ENCODE peak calls at places on chromosomes 13 and 19, in six cellular contexts. One of them, this sample, is unnamed.
A peak's percentile ranks its signal among the peaks of the same experiment; 100 is the strongest.

GRCh38 chr19:27822336-27822735 is 1390.6 kb downstream of the UQCRFS1 start:
- DNase-seq in tibial nerve: no peak
- DNase-seq in heart right ventricle: no peak
- DNase-seq in uterus: no peak
- DNase-seq in osteoblast: no peak
- DNase-seq in endodermal cell: no peak
- DNase-seq in this sample: no peak

GRCh38 chr19:51559240-51559639 is 11.8 kb upstream of the ZNF175 start:
- DNase-seq in tibial nerve: no peak
- DNase-seq in heart right ventricle: no peak
- DNase-seq in uterus: no peak
- DNase-seq in osteoblast: no peak
- DNase-seq in endodermal cell: no peak
- DNase-seq in this sample: no peak

GRCh38 chr13:22278336-22278929 is 607.6 kb downstream of the FGF9 start:
- DNase-seq in tibial nerve: peak; percentile 28
- DNase-seq in heart right ventricle: peak; percentile 55
- DNase-seq in uterus: peak; percentile 28
- DNase-seq in osteoblast: no peak
- DNase-seq in endodermal cell: peak; percentile 86
- DNase-seq in this sample: peak; percentile 73

GRCh38 chr19:33815410-33816340 is 19.0 kb downstream of the KCTD15 start:
- DNase-seq in tibial nerve: no peak
- DNase-seq in heart right ventricle: no peak
- DNase-seq in uterus: no peak
- DNase-seq in osteoblast: peak; percentile 81
- DNase-seq in endodermal cell: peak; percentile 40
- DNase-seq in this sample: no peak

GRCh38 chr13:29969286-29969685 is 118.9 kb upstream of the UBL3 start:
- DNase-seq in tibial nerve: no peak
- DNase-seq in heart right ventricle: no peak
- DNase-seq in uterus: peak; percentile 63
- DNase-seq in osteoblast: peak; percentile 91
- DNase-seq in endodermal cell: no peak
- DNase-seq in this sample: no peak

GRCh38 chr13:74871671-74872070 is 610.3 kb downstream of the TBC1D4 start:
- DNase-seq in tibial nerve: no peak
- DNase-seq in heart right ventricle: no peak
- DNase-seq in uterus: no peak
- DNase-seq in osteoblast: no peak
- DNase-seq in endodermal cell: no peak
- DNase-seq in this sample: no peak

GRCh38 chr19:56751078-56751489 is 79.5 kb upstream of the ZNF835 start:
- DNase-seq in tibial nerve: no peak
- DNase-seq in heart right ventricle: no peak
- DNase-seq in uterus: no peak
- DNase-seq in osteoblast: no peak
- DNase-seq in endodermal cell: no peak
- DNase-seq in this sample: no peak

GRCh38 chr13:21684576-21684975 is 13.7 kb downstream of the FGF9 start:
- DNase-seq in tibial nerve: no peak
- DNase-seq in heart right ventricle: no peak
- DNase-seq in uterus: no peak
- DNase-seq in osteoblast: no peak
- DNase-seq in endodermal cell: no peak
- DNase-seq in this sample: no peak

GRCh38 chr19:58562126-58563033 is 4.0 kb upstream of the UBE2M start:
- DNase-seq in tibial nerve: no peak
- DNase-seq in heart right ventricle: no peak
- DNase-seq in uterus: no peak
- DNase-seq in osteoblast: peak; percentile 86
- DNase-seq in endodermal cell: peak; percentile 68
- DNase-seq in this sample: no peak

GRCh38 chr19:5624154-5624663 is 1.3 kb downstream of the SAFB start:
- DNase-seq in tibial nerve: peak; percentile 23
- DNase-seq in heart right ventricle: peak; percentile 22
- DNase-seq in uterus: peak; percentile 37
- DNase-seq in osteoblast: no peak
- DNase-seq in endodermal cell: peak; percentile 45
- DNase-seq in this sample: no peak

GRCh38 chr13:113635709-113636108 is 22.3 kb downstream of the ATP4B start:
- DNase-seq in tibial nerve: no peak
- DNase-seq in heart right ventricle: no peak
- DNase-seq in uterus: no peak
- DNase-seq in osteoblast: no peak
- DNase-seq in endodermal cell: no peak
- DNase-seq in this sample: no peak

GRCh38 chr19:42114412-42114811 is 17.8 kb downstream of the POU2F2 start:
- DNase-seq in tibial nerve: no peak
- DNase-seq in heart right ventricle: no peak
- DNase-seq in uterus: no peak
- DNase-seq in osteoblast: peak; percentile 65
- DNase-seq in endodermal cell: peak; percentile 60
- DNase-seq in this sample: no peak

DNA sequence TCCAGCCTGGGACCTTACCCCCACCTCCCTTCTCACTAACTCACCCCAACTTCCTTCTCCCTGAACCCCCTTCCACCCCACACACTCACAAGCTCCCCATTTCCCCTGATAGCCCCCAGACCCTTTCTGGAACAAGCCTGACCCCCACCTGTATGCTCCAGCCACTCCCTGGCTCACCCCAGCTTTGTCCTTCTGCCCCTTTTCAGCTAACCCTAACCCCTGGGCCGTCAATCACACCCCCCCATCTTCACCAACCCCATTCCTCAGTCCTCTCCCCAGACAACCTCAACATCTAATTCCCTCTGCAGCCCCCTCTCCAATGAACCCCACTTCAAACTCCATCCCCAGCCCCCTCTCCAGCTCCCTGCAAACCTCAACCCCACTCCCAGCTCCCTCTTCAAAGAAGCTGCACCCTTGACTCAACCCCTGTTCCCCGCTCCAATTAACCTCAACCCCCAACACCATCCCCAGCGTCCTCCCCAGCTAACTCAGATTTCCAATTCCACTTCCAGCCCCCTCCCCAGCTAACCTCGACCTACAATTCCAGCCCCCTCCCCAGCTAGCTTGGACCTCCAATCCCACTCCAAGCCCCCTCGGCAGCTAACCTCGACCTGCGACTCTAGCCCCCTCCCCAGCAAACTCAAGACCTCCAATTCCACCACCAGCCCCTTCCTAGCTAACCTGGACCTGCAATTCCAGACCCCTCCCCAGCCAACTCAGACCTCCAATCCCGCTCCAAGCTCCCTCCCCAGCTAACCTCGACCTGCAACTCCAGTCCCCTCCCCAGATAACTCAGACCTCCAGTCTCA is 929 bp downstream of the GNG7 start:
- DNase-seq in tibial nerve: no peak
- DNase-seq in heart right ventricle: no peak
- DNase-seq in uterus: no peak
- DNase-seq in osteoblast: peak; percentile 91
- DNase-seq in endodermal cell: no peak
- DNase-seq in this sample: no peak
- H3K4me3 ChIP-seq in tibial nerve: peak overlapping the region; percentile 71
- H3K4me3 ChIP-seq in heart right ventricle: peak overlapping the region; percentile 54
- H3K4me3 ChIP-seq in uterus: peak overlapping the region; percentile 47
- H3K4me3 ChIP-seq in osteoblast: no peak overlapping the region
- H3K4me3 ChIP-seq in endodermal cell: peak overlapping the region; percentile 85
- H3K4me3 ChIP-seq in this sample: peak overlapping the region; percentile 82

GRCh38 chr19:37986048-37986750 is 79.2 kb downstream of the SIPA1L3 start:
- DNase-seq in tibial nerve: no peak
- DNase-seq in heart right ventricle: no peak
- DNase-seq in uterus: no peak
- DNase-seq in osteoblast: no peak
- DNase-seq in endodermal cell: peak; percentile 58
- DNase-seq in this sample: no peak
- H3K27ac ChIP-seq in tibial nerve: no peak overlapping the region
- H3K27ac ChIP-seq in heart right ventricle: no peak overlapping the region
- H3K27ac ChIP-seq in uterus: no peak overlapping the region
- H3K27ac ChIP-seq in osteoblast: peak overlapping the region; percentile 23
- H3K27ac ChIP-seq in endodermal cell: no peak overlapping the region
- H3K27ac ChIP-seq in this sample: no peak overlapping the region

DNA sequence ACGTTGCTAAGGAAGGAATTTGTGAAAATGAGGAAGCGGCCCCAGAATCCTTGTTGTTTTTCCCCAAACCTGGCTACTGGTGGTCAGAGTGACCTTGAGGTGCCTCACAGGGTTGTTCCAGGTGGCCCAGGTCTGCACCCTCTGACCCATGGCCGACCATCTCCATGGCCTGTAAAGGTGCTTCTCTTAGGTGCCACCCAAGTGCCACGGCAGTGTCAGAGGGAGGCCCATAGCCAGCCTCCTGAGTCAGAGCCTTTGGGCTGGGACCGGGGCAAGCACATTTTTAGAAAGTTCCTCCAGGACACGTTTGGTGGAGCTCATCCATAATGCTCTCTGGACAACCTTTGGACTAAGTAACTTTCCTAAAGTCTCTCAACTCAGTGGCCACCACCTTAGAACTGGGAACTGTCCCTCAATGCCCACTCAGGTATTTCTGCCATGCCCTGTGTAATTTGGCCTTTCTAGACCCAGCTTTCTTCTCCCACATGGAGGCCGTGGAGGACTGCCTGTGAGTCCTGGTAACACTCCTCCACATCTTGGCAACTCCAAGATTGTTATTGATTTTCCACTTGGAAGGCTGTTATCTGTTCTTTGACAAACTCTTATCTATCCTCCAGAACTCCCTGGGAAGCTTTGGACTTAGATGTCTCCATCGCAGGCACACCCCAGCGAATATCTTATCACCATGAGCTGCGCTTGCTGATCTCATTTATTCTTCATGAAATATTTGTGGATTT is 84.1 kb upstream of the IRS2 start:
- DNase-seq in tibial nerve: no peak
- DNase-seq in heart right ventricle: no peak
- DNase-seq in uterus: no peak
- DNase-seq in osteoblast: no peak
- DNase-seq in endodermal cell: peak; percentile 29
- DNase-seq in this sample: no peak
- H3K4me3 ChIP-seq in tibial nerve: no peak overlapping the region
- H3K4me3 ChIP-seq in heart right ventricle: peak overlapping the region; percentile 45
- H3K4me3 ChIP-seq in uterus: no peak overlapping the region
- H3K4me3 ChIP-seq in osteoblast: no peak overlapping the region
- H3K4me3 ChIP-seq in endodermal cell: no peak overlapping the region
- H3K4me3 ChIP-seq in this sample: no peak overlapping the region

DNA sequence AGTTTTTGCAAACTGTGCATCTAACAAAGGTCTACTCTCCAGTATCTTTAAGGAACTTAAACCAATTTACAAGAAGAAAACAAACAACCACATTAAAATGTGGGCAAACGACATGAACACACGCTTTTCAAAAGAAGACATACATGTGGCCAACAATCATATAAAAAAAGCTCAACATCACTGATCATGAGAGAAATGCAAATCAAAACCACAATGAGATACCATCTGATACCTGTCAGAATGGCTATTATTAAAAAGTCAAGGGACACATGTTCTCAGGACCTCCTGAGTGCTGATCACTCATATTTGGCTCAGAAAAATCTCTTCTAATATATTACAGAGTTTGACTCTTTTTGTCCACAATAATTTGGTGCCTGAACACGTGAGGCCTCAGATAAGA is 14.2 kb upstream of the LILRB1 start:
- DNase-seq in tibial nerve: no peak
- DNase-seq in heart right ventricle: no peak
- DNase-seq in uterus: no peak
- DNase-seq in osteoblast: no peak
- DNase-seq in endodermal cell: no peak
- DNase-seq in this sample: no peak
- H3K27ac ChIP-seq in tibial nerve: no peak overlapping the region
- H3K27ac ChIP-seq in heart right ventricle: no peak overlapping the region
- H3K27ac ChIP-seq in uterus: no peak overlapping the region
- H3K27ac ChIP-seq in osteoblast: no peak overlapping the region
- H3K27ac ChIP-seq in endodermal cell: no peak overlapping the region
- H3K27ac ChIP-seq in this sample: no peak overlapping the region

DNA sequence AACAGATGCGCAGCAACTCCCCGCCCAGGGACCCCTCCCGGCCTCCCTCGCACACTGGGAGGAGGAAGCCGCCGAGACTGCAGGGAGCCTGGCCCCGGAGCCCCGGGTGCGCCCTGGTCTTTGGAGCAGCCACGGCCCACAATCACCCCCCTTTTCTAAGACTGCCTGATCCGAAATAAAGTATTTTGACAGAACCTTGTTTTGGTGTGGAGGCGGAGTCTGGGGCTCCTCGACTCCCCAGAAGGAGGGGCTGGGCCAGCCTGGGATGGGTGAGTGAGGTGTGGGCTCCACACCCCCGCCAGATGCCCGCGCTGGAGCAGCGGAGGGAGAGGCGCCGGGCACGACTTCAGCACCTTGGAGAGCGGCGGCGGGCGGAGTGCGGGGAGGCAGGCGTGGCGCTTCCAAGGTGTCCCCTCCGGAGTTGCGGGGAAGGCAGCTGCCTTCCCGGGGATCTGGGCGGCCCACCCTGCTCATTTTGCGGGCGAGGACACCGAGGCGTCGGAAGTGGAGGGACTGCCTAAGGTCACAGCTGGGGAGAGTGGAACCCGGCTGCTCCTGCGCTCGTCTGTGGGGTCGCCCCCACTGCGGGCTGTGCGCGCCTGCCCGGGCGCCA is 9.4 kb downstream of the SIRT6 start:
- DNase-seq in tibial nerve: no peak
- DNase-seq in heart right ventricle: peak; percentile 56
- DNase-seq in uterus: no peak
- DNase-seq in osteoblast: peak; percentile 93
- DNase-seq in endodermal cell: peak; percentile 95
- DNase-seq in this sample: no peak
- H3K4me3 ChIP-seq in tibial nerve: no peak overlapping the region
- H3K4me3 ChIP-seq in heart right ventricle: no peak overlapping the region
- H3K4me3 ChIP-seq in uterus: no peak overlapping the region
- H3K4me3 ChIP-seq in osteoblast: no peak overlapping the region
- H3K4me3 ChIP-seq in endodermal cell: no peak overlapping the region
- H3K4me3 ChIP-seq in this sample: no peak overlapping the region

GRCh38 chr13:31797154-31797775 is 57.9 kb downstream of the RXFP2 start:
- DNase-seq in tibial nerve: no peak
- DNase-seq in heart right ventricle: no peak
- DNase-seq in uterus: no peak
- DNase-seq in osteoblast: peak; percentile 68
- DNase-seq in endodermal cell: no peak
- DNase-seq in this sample: no peak
- H3K27ac ChIP-seq in tibial nerve: no peak overlapping the region
- H3K27ac ChIP-seq in heart right ventricle: no peak overlapping the region
- H3K27ac ChIP-seq in uterus: no peak overlapping the region
- H3K27ac ChIP-seq in osteoblast: peak overlapping the region; percentile 15
- H3K27ac ChIP-seq in endodermal cell: no peak overlapping the region
- H3K27ac ChIP-seq in this sample: no peak overlapping the region

GRCh38 chr13:37595162-37595561 is 3.4 kb downstream of the POSTN start:
- DNase-seq in tibial nerve: no peak
- DNase-seq in heart right ventricle: no peak
- DNase-seq in uterus: no peak
- DNase-seq in osteoblast: peak; percentile 72
- DNase-seq in endodermal cell: no peak
- DNase-seq in this sample: no peak
- H3K4me3 ChIP-seq in tibial nerve: no peak overlapping the region
- H3K4me3 ChIP-seq in heart right ventricle: no peak overlapping the region
- H3K4me3 ChIP-seq in uterus: no peak overlapping the region
- H3K4me3 ChIP-seq in osteoblast: peak overlapping the region; percentile 72
- H3K4me3 ChIP-seq in endodermal cell: no peak overlapping the region
- H3K4me3 ChIP-seq in this sample: no peak overlapping the region

This sample was measured in ascending aorta.